ENCODE peak calls at places on chromosomes 16 and 17, in eight cellular contexts. H is neural progenitor cell, V is spleen, Y is lung, Z is esophagus squamous epithelium, P is Panc1, J is transverse colon, N is cardiac muscle cell. S is an unnamed sample. For H3K36me3, the result is how much of the 10 kb centered on the place peaks cover.

GRCh38 chr16:47599512-47599911 is 138.4 kb downstream of the PHKB start:
- DNase-seq in J (no peak), Y (no peak), V (no peak), P (no peak), Z (no peak), H (no peak), N (no peak), S (no peak)

GRCh38 chr16:55242667-55243066 is 81.3 kb upstream of the IRX6 start:
- DNase-seq in Y (no peak), N (no peak), Z (no peak), H (peak), P (no peak), V (no peak), J (no peak), S (no peak)

GRCh38 chr17:48613862-48614694 is 1.0 kb downstream of the HOXB8 start:
- DNase-seq in Z (no peak), Y (no peak), H (peak), J (no peak), P (no peak), N (no peak), V (no peak), S (no peak)

GRCh38 chr17:69423450-69423849 is 9.0 kb downstream of the MAP2K6 start:
- DNase-seq in Y (no peak), V (no peak), J (no peak), P (no peak), Z (no peak), H (no peak), N (no peak), S (no peak)

GRCh38 chr17:17885029-17885351 is 48.2 kb upstream of the SREBF1 start:
- DNase-seq in H (peak), J (no peak), V (no peak), Z (no peak), N (no peak), P (no peak), Y (no peak), S (no peak)

GRCh38 chr16:89687092-89687940 is 827 bp downstream of the CDK10 start:
- DNase-seq in Z (no peak), H (peak), Y (no peak), P (no peak), V (no peak), J (peak), N (no peak), S (peak)

GRCh38 chr17:31294231-31294630 is 2.8 kb downstream of the OMG start:
- DNase-seq in V (no peak), Y (no peak), H (no peak), N (no peak), Z (no peak), P (no peak), J (no peak), S (no peak)

GRCh38 chr17:7133424-7133823 is 18.8 kb upstream of the ASGR2 start:
- DNase-seq in H (peak), Z (no peak), P (no peak), J (peak), N (no peak), Y (peak), V (peak), S (no peak)

GRCh38 chr16:62041401-62041800 is 5.2 kb upstream of the CDH8 start:
- DNase-seq in V (no peak), H (peak), P (no peak), J (no peak), N (peak), Z (no peak), Y (no peak), S (peak)

GRCh38 chr16:49499018-49499785 is 125.6 kb downstream of the C16orf78 start:
- DNase-seq in Z (no peak), P (no peak), H (no peak), J (no peak), Y (no peak), V (peak), N (peak), S (no peak)

GRCh38 chr16:66477028-66477515 is 50.0 kb downstream of the BEAN1 start:
- DNase-seq in Y (no peak), V (peak), P (no peak), J (no peak), H (no peak), Z (no peak), N (no peak), S (no peak)

GRCh38 chr16:85347213-85347591 is 234.9 kb upstream of the CIBAR2 start:
- DNase-seq in Y (no peak), N (peak), V (no peak), Z (no peak), H (peak), J (no peak), P (no peak), S (no peak)

GRCh38 chr17:2247005-2247404 is 56.6 kb downstream of the SMG6 start:
- DNase-seq in V (no peak), J (no peak), H (no peak), N (no peak), P (no peak), Z (no peak), Y (no peak), S (no peak)

GRCh38 chr17:76379646-76380376 is 4.6 kb upstream of the SPHK1 start:
- DNase-seq in P (no peak), Y (no peak), H (no peak), N (no peak), J (no peak), V (no peak), Z (no peak), S (no peak)

GRCh38 chr17:72706396-72706981 is 386.0 kb downstream of the SLC39A11 start:
- DNase-seq in Z (no peak), J (no peak), N (no peak), V (no peak), P (no peak), H (peak), Y (no peak), S (no peak)

GRCh38 chr17:63524051-63524450 is 893 bp downstream of the KCNH6 start:
- DNase-seq in J (no peak), Y (no peak), P (no peak), N (no peak), V (no peak), H (no peak), Z (no peak), S (no peak)

GRCh38 chr16:77282345-77282744 is 83.1 kb downstream of the SYCE1L start:
- DNase-seq in P (no peak), Z (no peak), N (no peak), H (no peak), J (no peak), V (no peak), Y (no peak), S (no peak)

GRCh38 chr16:70437582-70438324 is 1.1 kb downstream of the ST3GAL2 start:
- DNase-seq in J (no peak), Z (no peak), V (no peak), P (no peak), N (peak), H (peak), Y (no peak), S (no peak)

GRCh38 chr16:49608801-49609200 is 235.2 kb downstream of the C16orf78 start:
- DNase-seq in Y (no peak), Z (no peak), H (peak), J (no peak), V (no peak), P (no peak), N (peak), S (no peak)

GRCh38 chr16:66948034-66948821 is 12.8 kb upstream of the CES3 start:
- DNase-seq in V (no peak), N (peak), Z (no peak), Y (no peak), J (peak), P (no peak), H (no peak), S (no peak)

GRCh38 chr17:74212262-74212912 is 984 bp upstream of the TTYH2 start:
- DNase-seq in P (no peak), Z (no peak), H (peak), V (peak), J (peak), N (no peak), Y (no peak), S (no peak)

GRCh38 chr16:24906199-24906808 is 60.5 kb downstream of the SLC5A11 start:
- DNase-seq in H (no peak), V (peak), Z (no peak), J (no peak), N (no peak), Y (no peak), P (no peak), S (no peak)

GRCh38 chr17:50518265-50519023 is 10.2 kb downstream of the MYCBPAP start:
- DNase-seq in Y (no peak), V (no peak), H (no peak), Z (no peak), J (no peak), P (no peak), N (no peak), S (no peak)

GRCh38 chr16:51638338-51639135 is 487.5 kb upstream of the SALL1 start:
- DNase-seq in N (no peak), V (no peak), H (no peak), Z (no peak), P (no peak), J (no peak), Y (no peak), S (no peak)

GRCh38 chr17:59361386-59361785 is 29.9 kb downstream of the YPEL2 start:
- DNase-seq in Z (no peak), J (no peak), V (no peak), N (no peak), Y (no peak), P (no peak), H (no peak), S (no peak)

GRCh38 chr16:27977966-27978365 is 85.5 kb downstream of the GSG1L start:
- DNase-seq in N (no peak), H (no peak), J (no peak), P (no peak), V (peak), Z (no peak), Y (no peak), S (no peak)

GRCh38 chr17:72182256-72182890 is 61.6 kb downstream of the SOX9 start:
- DNase-seq in V (no peak), Y (no peak), H (no peak), P (no peak), J (peak), N (no peak), Z (no peak), S (no peak)

GRCh38 chr17:83186751-83187421 is 107.5 kb downstream of the METRNL start:
- DNase-seq in P (no peak), Y (no peak), N (no peak), Z (no peak), H (no peak), V (no peak), J (no peak), S (no peak)

GRCh38 chr16:12201216-12201615 is 224.7 kb downstream of the SNX29 start:
- DNase-seq in V (no peak), H (no peak), Z (no peak), Y (no peak), J (no peak), P (no peak), N (no peak), S (no peak)

DNA sequence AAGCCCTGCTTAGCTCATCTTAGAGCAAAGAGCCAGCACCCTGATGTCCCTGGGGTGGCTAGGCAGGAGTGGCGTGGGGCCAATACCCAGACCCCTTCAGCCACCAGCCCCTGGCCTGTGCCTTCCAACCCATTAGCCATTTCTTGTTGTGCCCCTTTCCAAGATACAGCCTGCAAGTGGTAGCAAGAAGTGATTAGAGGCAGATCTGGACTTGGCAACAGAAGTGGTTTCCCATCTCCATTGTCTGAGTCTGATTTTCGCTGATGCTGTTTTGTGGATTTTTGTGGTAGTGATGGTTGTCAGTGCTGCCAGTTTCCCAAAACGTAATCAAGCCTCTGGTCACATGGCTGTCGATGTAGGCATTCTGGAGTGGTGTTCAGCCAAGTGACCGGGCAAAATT is 25.7 kb downstream of the PLCD3 start:
- DNase-seq in P (no peak), Y (no peak), H (no peak), N (no peak), Z (no peak), V (no peak), J (no peak), S (no peak)
- H3K36me3 ChIP-seq in P (under half), Y (under half), H (under half), N (under half), Z (half or more), V (half or more), J (under half), S (under half)

GRCh38 chr16:83952587-83952939 is 477 bp upstream of the OSGIN1 start:
- DNase-seq in P (no peak), J (no peak), Y (peak), N (no peak), V (peak), H (no peak), Z (no peak), S (no peak)
- H3K4me3 ChIP-seq in P (peak), J (peak), Y (no peak), N (no peak), V (peak), H (no peak), Z (peak), S (no peak)

DNA sequence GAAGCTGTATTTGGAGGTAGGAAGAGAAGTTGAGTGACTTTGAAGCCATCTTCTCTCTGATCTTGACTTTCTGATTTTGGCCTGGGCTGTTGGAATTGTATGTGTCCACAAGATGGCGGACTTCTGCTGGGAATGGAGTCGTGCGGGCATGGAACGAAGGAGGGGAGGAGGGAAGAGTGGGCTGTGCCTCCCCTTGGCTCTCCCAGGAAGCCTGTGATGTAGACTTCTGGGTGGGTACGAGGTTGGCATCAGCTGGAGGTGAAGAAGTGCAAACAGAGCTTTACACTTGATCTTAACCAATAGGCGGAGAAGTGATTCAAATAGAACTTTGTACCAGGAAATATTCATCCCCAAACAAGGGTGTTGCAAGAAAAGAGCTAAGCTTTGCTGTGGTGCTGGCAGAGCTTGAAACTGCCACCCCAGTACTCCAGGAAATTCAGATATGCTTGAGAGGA is 7.4 kb upstream of the TMEM220 start:
- DNase-seq in V (no peak), H (peak), N (peak), J (peak), P (peak), Y (peak), Z (no peak), S (no peak)
- TF ChIP-seq CTCF in V (peak), H (peak), N (peak), J (peak), P (peak), Y (peak), Z (peak), S (peak)

GRCh38 chr16:6667393-6667792 is 665.3 kb upstream of the RBFOX1 start:
- DNase-seq in Y (no peak), H (no peak), Z (no peak), V (no peak), N (no peak), P (no peak), J (no peak), S (no peak)

GRCh38 chr16:6674071-6674470 is 658.6 kb upstream of the RBFOX1 start:
- DNase-seq in P (no peak), Z (no peak), Y (no peak), N (no peak), V (no peak), H (no peak), J (no peak), S (no peak)

GRCh38 chr16:6672507-6672906 is 660.1 kb upstream of the RBFOX1 start:
- DNase-seq in N (no peak), Z (no peak), H (no peak), Y (no peak), P (no peak), J (no peak), V (no peak), S (no peak)
- H3K36me3 ChIP-seq in N (under half), Z (under half), H (under half), Y (under half), P (under half), J (under half), V (under half), S (under half)

DNA sequence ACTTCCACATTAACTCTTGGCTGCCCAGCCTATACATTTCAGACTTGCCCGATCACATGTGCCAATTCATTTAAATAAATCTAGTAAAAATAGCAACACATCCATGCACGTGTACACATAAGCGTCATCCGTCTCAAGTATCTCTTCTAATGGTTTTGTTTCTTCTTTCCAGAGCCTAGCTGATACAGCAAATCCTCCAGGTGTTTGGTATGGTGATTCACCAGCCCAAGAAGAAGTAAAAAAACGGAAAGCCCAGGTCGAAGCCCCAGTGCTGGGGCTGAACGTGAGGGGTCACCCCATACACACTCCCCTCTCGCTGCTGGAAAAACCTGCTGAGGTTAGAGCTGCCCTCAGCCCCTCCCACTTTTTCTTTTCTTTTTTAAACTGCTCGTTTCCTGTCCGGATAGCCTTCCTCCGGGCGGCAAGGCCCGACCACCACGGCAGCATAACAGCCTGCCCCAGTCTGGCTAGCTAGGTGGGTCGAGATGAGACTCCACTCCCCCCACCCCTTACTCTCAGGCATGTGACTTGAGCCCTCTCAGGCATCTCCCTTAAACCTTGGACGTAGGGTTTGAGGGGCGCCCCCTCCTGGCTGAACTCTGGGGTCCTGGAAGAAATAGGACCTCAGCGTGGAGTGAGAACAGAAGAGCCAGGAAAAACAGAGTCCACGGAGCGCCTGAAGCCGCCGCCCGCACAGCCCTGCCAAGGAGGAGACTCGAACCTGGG is 13.9 kb upstream of the OR1F1 start:
- DNase-seq in P (no peak), Y (no peak), V (peak), N (peak), Z (no peak), J (no peak), H (peak), S (no peak)
- H3K4me3 ChIP-seq in P (peak), Y (no peak), V (peak), N (no peak), Z (peak), J (no peak), H (peak), S (no peak)

DNA sequence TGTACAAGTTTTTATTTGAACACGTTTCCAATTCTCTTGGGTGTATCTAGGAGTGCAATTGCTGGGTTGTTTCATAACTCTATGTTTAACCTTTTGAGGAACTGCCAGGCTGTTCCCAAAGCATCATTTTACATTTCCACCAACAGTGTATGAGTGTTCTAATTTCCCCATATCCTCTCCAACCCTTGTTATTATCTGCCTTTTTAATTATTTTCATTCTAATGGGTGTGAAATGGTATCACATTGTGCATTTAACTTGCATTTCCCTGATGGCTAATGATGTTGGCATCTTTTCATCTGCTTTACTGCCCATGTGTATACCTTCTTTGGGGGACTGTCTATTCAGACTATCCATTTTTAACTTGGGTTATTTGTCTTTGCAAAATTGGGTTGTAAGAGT is 104.2 kb downstream of the USP31 start:
- DNase-seq in J (no peak), N (no peak), H (no peak), Z (no peak), V (no peak), P (no peak), Y (no peak), S (no peak)
- TF ChIP-seq CTCF in J (no peak), N (no peak), H (no peak), Z (no peak), V (no peak), P (no peak), Y (no peak), S (no peak)

DNA sequence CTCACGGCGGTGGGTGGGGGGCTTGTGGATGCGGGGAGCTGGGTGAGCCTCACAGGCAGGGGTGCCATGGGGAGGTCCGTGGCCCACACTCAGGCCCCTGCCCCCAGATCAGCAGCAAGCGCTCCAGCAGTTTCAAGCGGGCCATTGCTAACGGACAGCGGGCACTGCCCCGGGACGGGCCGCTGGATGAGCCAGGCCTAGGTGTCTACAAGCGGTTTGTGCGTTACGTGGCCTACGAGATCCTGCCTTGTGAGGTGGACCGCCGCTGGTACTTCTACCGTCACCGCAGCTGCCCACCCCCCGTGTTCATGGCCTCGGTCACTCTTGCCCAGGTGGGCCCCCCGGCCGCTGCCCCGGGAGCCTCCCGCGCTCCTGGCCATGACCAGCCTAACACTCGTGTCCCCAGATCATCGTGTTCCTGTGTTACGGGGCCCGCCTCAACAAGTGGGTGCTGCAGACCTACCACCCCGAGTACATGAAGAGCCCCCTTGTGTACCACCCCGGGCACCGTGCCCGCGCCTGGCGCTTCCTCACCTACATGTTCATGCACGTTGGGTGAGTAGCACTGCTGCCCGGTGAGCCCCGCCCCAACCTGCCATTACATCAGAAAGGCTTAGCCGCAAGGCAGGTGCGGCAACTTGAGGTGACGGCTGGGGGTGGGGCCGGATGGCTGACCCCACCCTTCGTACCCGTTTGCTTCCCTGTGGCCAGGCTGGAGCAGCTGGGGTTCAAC is 1.3 kb downstream of the RHBDL1 start:
- DNase-seq in N (no peak), P (no peak), V (no peak), J (peak), Y (peak), H (no peak), Z (no peak), S (no peak)
- H3K36me3 ChIP-seq in N (under half), P (under half), V (under half), J (under half), Y (under half), H (under half), Z (under half), S (under half)

DNA sequence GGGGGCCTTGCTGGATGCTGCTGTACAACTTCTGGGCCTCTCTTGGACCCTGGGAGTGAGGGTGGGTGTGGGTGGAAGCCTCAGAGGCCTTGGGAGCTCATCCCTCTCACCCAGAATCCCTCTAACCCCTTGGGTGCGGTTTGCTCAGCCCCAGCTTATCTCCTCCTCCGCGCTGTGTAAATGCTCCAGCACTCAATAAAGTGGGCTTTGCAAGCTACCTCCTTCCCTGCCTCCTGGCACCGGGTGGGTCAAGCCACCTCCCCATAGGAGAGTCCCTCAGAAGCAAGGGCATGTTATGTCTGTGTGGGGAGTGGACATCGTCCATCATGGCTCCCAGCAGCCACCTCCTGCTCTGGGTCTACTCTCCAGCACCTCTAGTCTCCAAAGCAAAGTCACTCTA is 28.4 kb downstream of the CDIP1 start:
- DNase-seq in V (peak), J (no peak), H (no peak), P (no peak), N (no peak), Y (no peak), Z (no peak), S (no peak)
- H3K4me3 ChIP-seq in V (no peak), J (no peak), H (no peak), P (no peak), N (no peak), Y (no peak), Z (no peak), S (no peak)

GRCh38 chr16:81555660-81556059 is 111.1 kb downstream of the CMIP start:
- DNase-seq in Y (no peak), H (no peak), Z (no peak), P (no peak), N (no peak), V (no peak), J (no peak), S (no peak)
- TF ChIP-seq CTCF in Y (no peak), H (no peak), Z (no peak), P (no peak), N (no peak), V (no peak), J (no peak), S (no peak)